ENCODE peak calls at places on chromosomes 6 and 20, in nine cellular contexts. L, J, Y, T, Z, O, G, C and I are unnamed samples.

GRCh38 chr20:48898896-48899513 is 22.5 kb upstream of the ARFGEF2 start:
- DNase-seq in L (no peak), J (no peak), Y (no peak), T (no peak), Z (no peak), O (no peak), G (no peak), C (no peak), I (no peak)

GRCh38 chr6:158000530-158001307 is 19.1 kb downstream of the SYNJ2 start:
- DNase-seq in L (no peak), J (no peak), Y (no peak), T (no peak), Z (no peak), O (no peak), G (no peak), C (no peak), I (no peak)

GRCh38 chr6:168937061-168937460 is 316.6 kb downstream of the THBS2 start:
- DNase-seq in L (no peak), J (no peak), Y (no peak), T (no peak), Z (no peak), O (peak; percentile 12), G (no peak), C (no peak), I (no peak)

GRCh38 chr6:70353343-70353913 is 50.5 kb upstream of the COL9A1 start:
- DNase-seq in L (no peak), J (no peak), Y (no peak), T (no peak), Z (no peak), O (no peak), G (no peak), C (no peak), I (no peak)

GRCh38 chr6:25181923-25182322 is 97.3 kb upstream of the CARMIL1 start:
- DNase-seq in L (no peak), J (no peak), Y (no peak), T (no peak), Z (no peak), O (peak; percentile 11), G (no peak), C (no peak), I (no peak)

GRCh38 chr6:105779113-105779512 is 307.0 kb upstream of the PRDM1 start:
- DNase-seq in L (no peak), J (no peak), Y (no peak), T (no peak), Z (no peak), O (no peak), G (no peak), C (no peak), I (peak; percentile 59)

GRCh38 chr6:48962041-48962440 is 501.0 kb downstream of the MMUT start:
- DNase-seq in L (no peak), J (no peak), Y (no peak), T (no peak), Z (no peak), O (no peak), G (no peak), C (no peak), I (no peak)

GRCh38 chr6:1088441-1089001 is 223.4 kb upstream of the FOXQ1 start:
- DNase-seq in L (no peak), J (no peak), Y (no peak), T (no peak), Z (no peak), O (no peak), G (no peak), C (no peak), I (no peak)

GRCh38 chr6:36377594-36377993 is 9.9 kb downstream of the ETV7 start:
- DNase-seq in L (no peak), J (no peak), Y (no peak), T (no peak), Z (no peak), O (no peak), G (no peak), C (no peak), I (no peak)

GRCh38 chr6:157535354-157536217 is 154.6 kb downstream of the ZDHHC14 start:
- DNase-seq in L (no peak), J (peak; percentile 11), Y (no peak), T (no peak), Z (no peak), O (peak; percentile 80), G (no peak), C (no peak), I (peak; percentile 16)

GRCh38 chr20:22048241-22048640 is 342.8 kb downstream of the PAX1 start:
- DNase-seq in L (no peak), J (no peak), Y (no peak), T (no peak), Z (no peak), O (no peak), G (no peak), C (no peak), I (no peak)

GRCh38 chr6:29705389-29706231 is 17.6 kb upstream of the HLA-F start:
- DNase-seq in L (no peak), J (no peak), Y (no peak), T (peak; percentile 48), Z (no peak), O (peak; percentile 53), G (no peak), C (peak; percentile 56), I (no peak)

GRCh38 chr6:73032586-73032985 is 192.7 kb downstream of the KHDC1L start:
- DNase-seq in L (no peak), J (no peak), Y (no peak), T (no peak), Z (no peak), O (peak; percentile 26), G (no peak), C (no peak), I (no peak)

GRCh38 chr6:144390886-144391285 is 105.8 kb downstream of the UTRN start:
- DNase-seq in L (no peak), J (no peak), Y (no peak), T (no peak), Z (no peak), O (peak; percentile 13), G (no peak), C (no peak), I (no peak)

GRCh38 chr6:3442444-3443220 is 14.2 kb downstream of the SLC22A23 start:
- DNase-seq in L (no peak), J (peak; percentile 73), Y (peak; percentile 31), T (no peak), Z (no peak), O (peak; percentile 76), G (no peak), C (no peak), I (no peak)

GRCh38 chr6:149750136-149750609 is 632 bp downstream of the PCMT1 start:
- DNase-seq in L (peak; percentile 32), J (peak; percentile 34), Y (peak; percentile 91), T (peak; percentile 53), Z (peak; percentile 55), O (peak; percentile 49), G (peak; percentile 29), C (peak; percentile 81), I (no peak)

GRCh38 chr6:96116674-96117073 is 100.9 kb downstream of the FUT9 start:
- DNase-seq in L (peak; percentile 18), J (no peak), Y (peak; percentile 55), T (peak; percentile 6), Z (no peak), O (no peak), G (no peak), C (no peak), I (no peak)

GRCh38 chr20:38073307-38074010 is 39.9 kb downstream of the RPRD1B start:
- DNase-seq in L (peak; percentile 52), J (peak; percentile 95), Y (peak; percentile 81), T (peak; percentile 60), Z (no peak), O (peak; percentile 98), G (peak; percentile 20), C (peak; percentile 68), I (peak; percentile 77)

GRCh38 chr6:41505084-41506049 is 40.8 kb upstream of the FOXP4 start:
- DNase-seq in L (no peak), J (peak; percentile 39), Y (no peak), T (peak; percentile 27), Z (peak; percentile 21), O (peak; percentile 88), G (no peak), C (peak; percentile 79), I (peak; percentile 62)

GRCh38 chr6:4849214-4849613 is 73.0 kb downstream of the CDYL start:
- DNase-seq in L (no peak), J (no peak), Y (no peak), T (no peak), Z (no peak), O (peak; percentile 10), G (no peak), C (no peak), I (no peak)